ENCODE peak calls at places on chromosomes 5 and 9, in seven cellular contexts. W, P, N, U, E, D and J are unnamed samples.
A peak's percentile ranks its signal among the peaks of the same experiment; 100 is the strongest.

GRCh38 chr5:149990518-149991376 is 9.7 kb downstream of the TIGD6 start:
- DNase-seq in W (peak; percentile 76), P (peak; percentile 88), N (peak; percentile 68), U (peak; percentile 64), E (peak; percentile 31), D (peak; percentile 62), J (peak; percentile 47)

GRCh38 chr5:169923988-169924387 is 56.3 kb downstream of the INSYN2B start:
- DNase-seq in W (no peak), P (no peak), N (no peak), U (no peak), E (no peak), D (no peak), J (no peak)

GRCh38 chr5:180130291-180130869 is 58.8 kb upstream of the RNF130 start:
- DNase-seq in W (peak; percentile 31), P (no peak), N (no peak), U (no peak), E (no peak), D (peak; percentile 26), J (no peak)

GRCh38 chr5:133233616-133234015 is 181.8 kb downstream of the HSPA4 start:
- DNase-seq in W (no peak), P (no peak), N (no peak), U (no peak), E (no peak), D (no peak), J (no peak)

GRCh38 chr5:74020488-74020887 is 394.5 kb downstream of the ARHGEF28 start:
- DNase-seq in W (no peak), P (no peak), N (no peak), U (no peak), E (no peak), D (no peak), J (no peak)

GRCh38 chr5:153223376-153223775 is 267.1 kb upstream of the GRIA1 start:
- DNase-seq in W (no peak), P (peak; percentile 7), N (no peak), U (no peak), E (no peak), D (no peak), J (no peak)

GRCh38 chr9:120982851-120983250 is 56.3 kb upstream of the TRAF1 start:
- DNase-seq in W (no peak), P (no peak), N (no peak), U (no peak), E (no peak), D (no peak), J (no peak)

GRCh38 chr5:95935553-95936100 is 26.0 kb downstream of the ELL2 start:
- DNase-seq in W (no peak), P (peak; percentile 21), N (no peak), U (no peak), E (no peak), D (no peak), J (no peak)

GRCh38 chr5:91206734-91207133 is 176.4 kb downstream of the ARRDC3 start:
- DNase-seq in W (no peak), P (no peak), N (no peak), U (no peak), E (no peak), D (no peak), J (no peak)

GRCh38 chr9:116094846-116095245 is 58.7 kb upstream of the PAPPA start:
- DNase-seq in W (no peak), P (no peak), N (no peak), U (no peak), E (no peak), D (no peak), J (no peak)

GRCh38 chr5:55600536-55601208 is 65.9 kb upstream of the PLPP1 start:
- DNase-seq in W (no peak), P (no peak), N (no peak), U (no peak), E (no peak), D (peak; percentile 67), J (no peak)

GRCh38 chr9:5886114-5886939 is 4.4 kb upstream of the MLANA start:
- DNase-seq in W (peak; percentile 80), P (peak; percentile 43), N (peak; percentile 61), U (peak; percentile 48), E (peak; percentile 52), D (peak; percentile 41), J (peak; percentile 41)
- TF ChIP-seq CTCF in W (peak; percentile 87), P (peak; percentile 93), N (peak; percentile 94), U (peak; percentile 84), E (peak; percentile 97), D (peak; percentile 81), J (peak; percentile 89)

GRCh38 chr9:1869843-1870242 is 145.3 kb upstream of the SMARCA2 start:
- DNase-seq in W (no peak), P (no peak), N (no peak), U (peak; percentile 7), E (peak; percentile 66), D (no peak), J (peak; percentile 28)
- TF ChIP-seq CTCF in W (peak; percentile 32), P (no peak), N (peak; percentile 33), U (peak; percentile 24), E (peak; percentile 77), D (peak; percentile 46), J (peak; percentile 15)

GRCh38 chr9:98148486-98148885 is 29.5 kb upstream of the TRIM14 start:
- DNase-seq in W (no peak), P (no peak), N (no peak), U (no peak), E (no peak), D (peak; percentile 87), J (no peak)
- TF ChIP-seq CTCF in W (no peak), P (no peak), N (no peak), U (no peak), E (no peak), D (no peak), J (no peak)

GRCh38 chr5:35031276-35031675 is 16.5 kb downstream of the AGXT2 start:
- DNase-seq in W (no peak), P (peak; percentile 18), N (no peak), U (no peak), E (no peak), D (no peak), J (no peak)

GRCh38 chr5:35026280-35026840 is 21.4 kb downstream of the AGXT2 start:
- DNase-seq in W (no peak), P (no peak), N (no peak), U (no peak), E (no peak), D (no peak), J (no peak)

GRCh38 chr5:35026941-35027340 is 20.8 kb downstream of the AGXT2 start:
- DNase-seq in W (no peak), P (no peak), N (no peak), U (no peak), E (no peak), D (no peak), J (no peak)

GRCh38 chr5:35029333-35029732 is 18.4 kb downstream of the AGXT2 start:
- DNase-seq in W (no peak), P (peak; percentile 21), N (no peak), U (no peak), E (no peak), D (no peak), J (no peak)

GRCh38 chr5:35030426-35030825 is 17.3 kb downstream of the AGXT2 start:
- DNase-seq in W (no peak), P (no peak), N (no peak), U (no peak), E (no peak), D (no peak), J (no peak)
- TF ChIP-seq CTCF in W (no peak), P (peak; percentile 15), N (no peak), U (no peak), E (no peak), D (no peak), J (no peak)

GRCh38 chr9:98142182-98142924 is 23.3 kb upstream of the TRIM14 start:
- DNase-seq in W (no peak), P (peak; percentile 95), N (no peak), U (no peak), E (no peak), D (peak; percentile 90), J (no peak)

GRCh38 chr9:98144076-98144475 is 25.1 kb upstream of the TRIM14 start:
- DNase-seq in W (no peak), P (no peak), N (no peak), U (no peak), E (no peak), D (no peak), J (no peak)

GRCh38 chr9:98146101-98146991 is 27.3 kb upstream of the TRIM14 start:
- DNase-seq in W (no peak), P (peak; percentile 94), N (peak; percentile 90), U (no peak), E (no peak), D (peak; percentile 99), J (peak; percentile 89)

GRCh38 chr9:98142925-98143481 is 24.0 kb upstream of the TRIM14 start:
- DNase-seq in W (no peak), P (no peak), N (no peak), U (no peak), E (no peak), D (no peak), J (no peak)

GRCh38 chr9:98144631-98145030 is 25.6 kb upstream of the TRIM14 start:
- DNase-seq in W (no peak), P (no peak), N (no peak), U (no peak), E (no peak), D (no peak), J (no peak)
- TF ChIP-seq CTCF in W (no peak), P (no peak), N (no peak), U (no peak), E (no peak), D (no peak), J (no peak)

GRCh38 chr5:138661342-138661975 is 86.3 kb upstream of the HSPA9 start:
- DNase-seq in W (no peak), P (no peak), N (no peak), U (no peak), E (no peak), D (no peak), J (peak; percentile 13)
- TF ChIP-seq CTCF in W (no peak), P (no peak), N (no peak), U (no peak), E (no peak), D (no peak), J (no peak)